ENCODE peak calls at places on chromosomes 6 and 20, in eight cellular contexts. V is KBM-7; Y is AG08396; L is stimulated activated CD8-positive, alpha-beta memory T cell treated with anti-CD3 and anti-CD28 coated beads, Interleukin-7, amount 100 ng/mL, for 4 hours; G is activated T-cell treated with anti-CD3 and anti-CD28 coated beads, Interleukin-2, amount 50 U/mL, for 1 hour; I is COR-L47; S is sigmoid colon; T is Right ventricle myocardium superior. R is an unnamed sample.
A peak's percentile ranks its signal among the peaks of the same experiment; 100 is the strongest.

GRCh38 chr20:62174870-62175624 is 7.8 kb upstream of the MTG2 start:
- DNase-seq in I (no peak), S (no peak), G (no peak), V (no peak), T (no peak), Y (no peak), L (no peak), R (no peak)

GRCh38 chr6:29763491-29764289 is 40.5 kb downstream of the HLA-F start:
- DNase-seq in V (no peak), T (no peak), L (no peak), G (no peak), Y (no peak), S (no peak), I (no peak), R (no peak)

GRCh38 chr6:85756982-85757381 is 114.3 kb upstream of the SYNCRIP start:
- DNase-seq in Y (peak; percentile 28), V (peak; percentile 45), G (no peak), I (no peak), S (no peak), T (no peak), L (no peak), R (no peak)

GRCh38 chr20:3339076-3339475 is 68.4 kb downstream of the DNAAF9 start:
- DNase-seq in S (no peak), G (no peak), V (no peak), I (no peak), Y (no peak), T (no peak), L (no peak), R (no peak)

GRCh38 chr6:6503186-6503585 is 85.3 kb upstream of the LY86 start:
- DNase-seq in L (no peak), T (no peak), Y (no peak), S (no peak), V (peak; percentile 60), G (no peak), I (no peak), R (no peak)

GRCh38 chr6:97586344-97586743 is 303.3 kb upstream of the MMS22L start:
- DNase-seq in T (no peak), S (no peak), L (no peak), Y (peak; percentile 5), I (peak; percentile 0), V (no peak), G (no peak), R (no peak)

GRCh38 chr20:37397076-37397953 is 51.4 kb downstream of the SRC start:
- DNase-seq in Y (no peak), S (no peak), G (no peak), V (peak; percentile 55), T (no peak), I (no peak), L (no peak), R (no peak)

GRCh38 chr6:43851204-43851855 is 81.3 kb downstream of the VEGFA start:
- DNase-seq in T (no peak), I (no peak), Y (peak; percentile 86), S (no peak), L (no peak), G (no peak), V (no peak), R (no peak)

GRCh38 chr20:54134445-54135220 is 39.2 kb downstream of the CYP24A1 start:
- DNase-seq in S (no peak), T (no peak), Y (no peak), V (no peak), G (no peak), L (no peak), I (no peak), R (no peak)

GRCh38 chr20:44643596-44644383 is 7.7 kb downstream of the ADA start:
- DNase-seq in V (peak; percentile 59), G (peak; percentile 62), Y (peak; percentile 46), I (no peak), L (no peak), T (peak; percentile 84), S (peak; percentile 83), R (peak; percentile 47)

GRCh38 chr6:129635396-129636164 is 74.4 kb downstream of the ARHGAP18 start:
- DNase-seq in I (no peak), L (no peak), S (no peak), V (no peak), Y (peak; percentile 11), G (no peak), T (no peak), R (no peak)

GRCh38 chr20:62381202-62381797 is 5.6 kb upstream of the RPS21 start:
- DNase-seq in L (no peak), T (no peak), Y (no peak), G (no peak), I (no peak), V (no peak), S (no peak), R (no peak)

GRCh38 chr6:13099771-13100170 is 228.6 kb downstream of the TBC1D7 start:
- DNase-seq in G (no peak), S (no peak), T (no peak), V (no peak), Y (no peak), L (no peak), I (no peak), R (no peak)

GRCh38 chr6:25628471-25629201 is 23.4 kb upstream of the SCGN start:
- DNase-seq in S (no peak), L (no peak), I (peak; percentile 91), Y (no peak), G (no peak), T (no peak), V (no peak), R (no peak)

GRCh38 chr6:113856011-113856551 is 1.1 kb upstream of the MARCKS start:
- DNase-seq in G (no peak), V (peak; percentile 36), T (peak; percentile 44), I (peak; percentile 7), S (no peak), Y (peak; percentile 43), L (no peak), R (no peak)

GRCh38 chr6:30483677-30484279 is 5.5 kb upstream of the HLA-E start:
- DNase-seq in Y (peak; percentile 65), V (peak; percentile 73), G (no peak), L (no peak), T (no peak), S (no peak), I (peak; percentile 7), R (no peak)

GRCh38 chr6:116773886-116774285 is 8.4 kb upstream of the FAM162B start:
- DNase-seq in V (no peak), T (no peak), L (no peak), Y (no peak), I (no peak), S (no peak), G (no peak), R (no peak)

GRCh38 chr20:44856847-44857448 is 28.6 kb upstream of the YWHAB start:
- DNase-seq in G (no peak), Y (no peak), S (no peak), V (peak; percentile 14), I (no peak), L (no peak), T (no peak), R (no peak)

GRCh38 chr6:2396856-2397640 is 151.6 kb upstream of the GMDS start:
- DNase-seq in L (no peak), I (peak; percentile 29), Y (peak; percentile 62), G (no peak), T (peak; percentile 57), V (no peak), S (no peak), R (no peak)

GRCh38 chr6:135906542-135906941 is 55.0 kb downstream of the PDE7B start:
- DNase-seq in I (no peak), T (no peak), L (no peak), S (no peak), Y (no peak), V (no peak), G (no peak), R (no peak)

GRCh38 chr6:133392641-133393040 is 151.5 kb downstream of the EYA4 start:
- DNase-seq in I (no peak), V (no peak), L (no peak), T (no peak), Y (no peak), G (no peak), S (no peak), R (no peak)

R was measured in effector CD4-positive, alpha-beta T cell.